ENCODE peak calls at places on chromosomes 16 and 17, in nine cellular contexts. C, O, E, U, W, S, N, X and Q are unnamed samples.

GRCh38 chr16:79639576-79640311 is 39.2 kb upstream of the MAF start:
- DNase-seq in C (no peak), O (no peak), E (no peak), U (no peak), W (peak; percentile 54), S (peak; percentile 40), N (no peak), X (no peak), Q (no peak)

GRCh38 chr17:16120937-16121336 is 94.4 kb downstream of the NCOR1 start:
- DNase-seq in C (no peak), O (no peak), E (no peak), U (no peak), W (no peak), S (no peak), N (no peak), X (no peak), Q (no peak)

GRCh38 chr17:29140051-29140582 is 40.1 kb downstream of the MYO18A start:
- DNase-seq in C (peak; percentile 90), O (peak; percentile 51), E (peak; percentile 86), U (no peak), W (peak; percentile 76), S (peak; percentile 88), N (peak; percentile 87), X (peak; percentile 75), Q (peak; percentile 86)

GRCh38 chr17:79945591-79946255 is 89.9 kb downstream of the TBC1D16 start:
- DNase-seq in C (no peak), O (no peak), E (no peak), U (no peak), W (no peak), S (no peak), N (no peak), X (no peak), Q (no peak)

GRCh38 chr17:28725660-28726395 is at the start of gene TLCD1:
- DNase-seq in C (peak; percentile 43), O (peak; percentile 74), E (peak; percentile 73), U (no peak), W (peak; percentile 54), S (peak; percentile 73), N (peak; percentile 78), X (peak; percentile 31), Q (peak; percentile 81)

GRCh38 chr17:17763734-17764133 is 73.1 kb downstream of the SREBF1 start:
- DNase-seq in C (no peak), O (no peak), E (no peak), U (no peak), W (no peak), S (no peak), N (no peak), X (no peak), Q (no peak)

GRCh38 chr16:83200005-83200779 is 573.4 kb downstream of the CDH13 start:
- DNase-seq in C (no peak), O (peak; percentile 22), E (no peak), U (no peak), W (no peak), S (no peak), N (no peak), X (no peak), Q (no peak)

GRCh38 chr17:44820631-44821196 is 9.4 kb downstream of the GJC1 start:
- DNase-seq in C (no peak), O (peak; percentile 91), E (no peak), U (peak; percentile 98), W (no peak), S (no peak), N (no peak), X (no peak), Q (no peak)

GRCh38 chr17:78658281-78658785 is 81.1 kb upstream of the DNAH17 start:
- DNase-seq in C (no peak), O (peak; percentile 23), E (no peak), U (no peak), W (no peak), S (no peak), N (no peak), X (no peak), Q (no peak)

GRCh38 chr17:55444471-55445441 is 23.1 kb upstream of the MMD start:
- DNase-seq in C (no peak), O (peak; percentile 53), E (no peak), U (no peak), W (no peak), S (no peak), N (no peak), X (no peak), Q (no peak)

DNA sequence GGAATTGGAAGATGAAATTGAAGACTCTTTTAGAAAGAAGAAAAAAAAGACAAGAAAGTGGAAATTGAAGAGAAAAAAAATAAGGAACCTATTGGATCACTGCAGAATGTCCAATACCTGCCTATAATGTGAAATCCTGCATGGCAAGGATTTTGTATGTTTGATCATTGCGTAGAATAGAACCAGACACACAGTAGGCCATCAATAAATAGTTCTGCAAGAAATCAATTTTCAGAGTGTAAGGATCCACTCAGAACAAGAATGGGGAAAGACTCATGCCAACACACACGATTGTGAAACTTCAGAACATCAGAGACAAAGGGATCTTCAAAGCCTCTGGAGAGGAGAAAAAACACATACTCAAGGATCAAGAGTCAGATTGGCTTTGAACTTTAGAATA is 39.7 kb upstream of the DHX40 start:
- DNase-seq in C (no peak), O (no peak), E (no peak), U (no peak), W (no peak), S (no peak), N (no peak), X (no peak), Q (no peak)
- TF ChIP-seq POLR2A in C (no peak), O (no peak), E (no peak), U (no peak), W (no peak), S (no peak), N (no peak), X (no peak), Q (no peak)

DNA sequence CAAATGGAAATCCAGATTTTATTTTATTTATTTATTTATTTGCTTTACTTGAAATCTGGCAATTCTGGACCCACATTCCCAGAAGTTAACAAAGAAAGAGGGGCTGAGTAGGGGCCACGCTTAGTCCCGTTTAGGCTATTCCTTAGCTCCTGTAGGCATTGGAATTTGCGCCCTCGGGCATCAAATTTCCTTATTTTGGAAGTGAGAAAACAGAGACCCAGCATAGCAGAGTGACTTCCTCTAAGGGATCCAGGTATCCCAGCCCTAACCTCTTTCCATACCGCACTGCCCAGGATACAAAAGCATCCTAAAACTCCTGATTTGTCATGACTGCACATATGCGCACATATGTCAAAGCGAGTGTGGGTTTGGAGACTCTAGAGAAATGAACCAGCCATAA is 19.0 kb upstream of the SMG1 start:
- DNase-seq in C (no peak), O (no peak), E (no peak), U (no peak), W (no peak), S (no peak), N (no peak), X (no peak), Q (no peak)
- TF ChIP-seq POLR2A in C (no peak), O (no peak), E (no peak), U (no peak), W (no peak), S (no peak), N (no peak), X (no peak), Q (no peak)

GRCh38 chr17:39716879-39717536 is 13.3 kb downstream of the MIEN1 start:
- DNase-seq in C (no peak), O (no peak), E (peak; percentile 83), U (no peak), W (peak; percentile 60), S (peak; percentile 81), N (peak; percentile 45), X (no peak), Q (peak; percentile 80)
- TF ChIP-seq POLR2A in C (peak; percentile 16), O (no peak), E (no peak), U (no peak), W (no peak), S (no peak), N (no peak), X (no peak), Q (no peak)

GRCh38 chr16:12217341-12217740 is 240.8 kb downstream of the SNX29 start:
- DNase-seq in C (no peak), O (no peak), E (no peak), U (no peak), W (no peak), S (no peak), N (no peak), X (no peak), Q (no peak)
- TF ChIP-seq POLR2A in C (no peak), O (no peak), E (no peak), U (no peak), W (no peak), S (no peak), N (no peak), X (no peak), Q (no peak)

GRCh38 chr17:43021739-43022512 is at the start of gene VAT1:
- DNase-seq in C (peak; percentile 70), O (peak; percentile 63), E (peak; percentile 87), U (peak; percentile 46), W (peak; percentile 77), S (peak; percentile 82), N (peak; percentile 84), X (peak; percentile 66), Q (peak; percentile 85)

GRCh38 chr17:43018932-43019331 is 3.3 kb downstream of the VAT1 start:
- DNase-seq in C (no peak), O (peak; percentile 31), E (no peak), U (no peak), W (no peak), S (no peak), N (no peak), X (no peak), Q (no peak)

GRCh38 chr17:43020030-43020621 is 2.1 kb downstream of the VAT1 start:
- DNase-seq in C (no peak), O (no peak), E (no peak), U (no peak), W (no peak), S (no peak), N (no peak), X (no peak), Q (no peak)

GRCh38 chr17:43019418-43019817 is 2.8 kb downstream of the VAT1 start:
- DNase-seq in C (no peak), O (no peak), E (peak; percentile 44), U (no peak), W (no peak), S (no peak), N (no peak), X (no peak), Q (peak; percentile 14)

DNA sequence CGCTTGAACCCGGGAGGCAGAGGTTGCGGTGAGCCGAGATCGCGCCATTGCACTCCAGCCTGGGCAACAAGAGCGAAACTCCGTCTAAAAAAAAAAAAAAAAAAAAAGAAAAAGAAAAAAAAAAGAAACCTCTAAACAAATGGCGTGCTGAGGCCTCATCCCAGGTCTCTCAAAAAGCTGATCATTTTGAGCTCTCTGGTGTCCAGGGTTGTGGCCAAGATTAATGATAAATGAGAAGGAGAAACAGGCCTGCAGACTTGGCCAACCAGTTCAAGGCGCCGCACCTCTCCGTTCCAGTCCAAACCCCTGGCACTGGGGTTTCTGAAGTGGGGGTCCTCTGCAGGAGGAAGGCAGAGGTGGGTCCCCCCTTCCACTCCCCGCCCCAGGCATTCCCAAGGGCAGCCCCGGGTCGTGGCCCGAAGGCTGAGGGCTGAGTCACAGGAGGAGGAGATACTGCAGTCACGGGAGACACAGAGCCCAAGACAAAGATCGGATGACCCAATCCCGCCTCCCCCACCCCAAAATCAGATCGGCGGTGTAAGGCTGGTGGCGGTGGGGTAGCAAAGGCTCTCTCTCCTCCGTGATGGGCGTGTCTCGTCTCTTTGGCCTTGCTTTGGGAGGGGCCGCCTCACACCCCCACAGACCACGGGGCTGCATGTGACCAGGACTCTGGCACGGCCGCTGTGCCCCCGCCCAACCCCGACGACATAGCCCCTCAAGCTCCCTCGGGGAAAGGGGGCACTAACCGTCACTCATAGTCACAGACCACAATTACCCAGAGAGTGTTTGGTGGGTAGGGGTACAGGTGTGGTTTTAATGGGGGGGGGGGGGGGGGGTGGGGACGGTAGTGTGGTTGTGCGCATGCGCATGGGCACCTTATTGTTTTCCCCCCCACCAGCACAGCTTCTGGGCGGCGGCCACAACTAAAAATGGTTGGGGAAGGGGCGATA is 1.1 kb downstream of the VAT1 start:
- DNase-seq in C (peak; percentile 51), O (peak; percentile 50), E (peak; percentile 67), U (no peak), W (peak; percentile 87), S (peak; percentile 34), N (peak; percentile 64), X (peak; percentile 68), Q (peak; percentile 63)
- TF ChIP-seq POLR2A in C (peak; percentile 28), O (no peak), E (peak; percentile 21), U (no peak), W (no peak), S (no peak), N (peak; percentile 23), X (peak; percentile 35), Q (no peak)